ENCODE peak calls at places on chromosomes 6 and 20, in four cellular contexts. One of them, this sample, is unnamed.

GRCh38 chr6:65776332-65776731 is 69.3 kb upstream of the EYS start:
- DNase-seq in heart right ventricle: no peak
- DNase-seq in mammary epithelial cell: no peak
- DNase-seq in endothelial cell of umbilical vein: no peak
- DNase-seq in this sample: no peak

GRCh38 chr6:11586574-11586973 is 49.0 kb downstream of the TMEM170B start:
- DNase-seq in mammary epithelial cell: peak; percentile 17
- DNase-seq in endothelial cell of umbilical vein: peak; percentile 70
- DNase-seq in heart right ventricle: no peak
- DNase-seq in this sample: no peak

GRCh38 chr6:149925974-149926777 is 3.3 kb upstream of the RAET1G start:
- DNase-seq in endothelial cell of umbilical vein: peak; percentile 80
- DNase-seq in heart right ventricle: peak; percentile 87
- DNase-seq in mammary epithelial cell: peak; percentile 75
- DNase-seq in this sample: peak; percentile 34

GRCh38 chr6:24935753-24936152 is at the start of gene RIPOR2:
- DNase-seq in heart right ventricle: peak; percentile 25
- DNase-seq in endothelial cell of umbilical vein: no peak
- DNase-seq in mammary epithelial cell: no peak
- DNase-seq in this sample: no peak

GRCh38 chr6:27296106-27296783 is 15.8 kb downstream of the POM121L2 start:
- DNase-seq in heart right ventricle: no peak
- DNase-seq in endothelial cell of umbilical vein: peak; percentile 39
- DNase-seq in mammary epithelial cell: peak; percentile 58
- DNase-seq in this sample: no peak

GRCh38 chr6:151082079-151082478 is 157.7 kb upstream of the AKAP12 start:
- DNase-seq in endothelial cell of umbilical vein: no peak
- DNase-seq in mammary epithelial cell: peak; percentile 64
- DNase-seq in heart right ventricle: no peak
- DNase-seq in this sample: no peak

GRCh38 chr20:60804918-60805631 is 447.0 kb upstream of the CDH4 start:
- DNase-seq in endothelial cell of umbilical vein: no peak
- DNase-seq in mammary epithelial cell: peak; percentile 7
- DNase-seq in heart right ventricle: no peak
- DNase-seq in this sample: no peak

GRCh38 chr6:105855433-105855832 is 230.7 kb upstream of the PRDM1 start:
- DNase-seq in mammary epithelial cell: no peak
- DNase-seq in endothelial cell of umbilical vein: no peak
- DNase-seq in heart right ventricle: no peak
- DNase-seq in this sample: no peak

GRCh38 chr6:85675030-85675819 is 32.5 kb upstream of the SYNCRIP start:
- DNase-seq in heart right ventricle: no peak
- DNase-seq in endothelial cell of umbilical vein: peak; percentile 46
- DNase-seq in mammary epithelial cell: peak; percentile 73
- DNase-seq in this sample: no peak

DNA sequence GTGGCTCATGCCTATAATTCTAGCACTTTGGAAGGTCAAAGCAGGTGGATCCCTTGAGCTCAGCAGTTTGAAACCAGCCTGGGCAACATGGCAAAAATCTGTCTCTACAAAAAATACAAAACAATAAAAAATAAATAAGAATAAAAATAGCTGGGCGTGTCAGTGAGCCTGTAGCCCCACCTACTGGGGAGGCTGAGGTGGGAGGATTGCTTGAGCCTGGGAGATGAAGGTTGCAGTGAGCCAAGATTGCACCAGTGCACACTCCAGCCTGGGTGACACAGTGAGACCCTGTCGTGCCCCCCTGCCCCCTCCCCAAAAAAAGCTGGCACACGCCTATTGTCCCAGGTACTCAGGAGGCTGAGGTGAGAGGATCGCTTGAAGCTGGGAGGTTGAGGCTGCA is 35.1 kb upstream of the SRPK1 start:
- DNase-seq in endothelial cell of umbilical vein: no peak
- DNase-seq in mammary epithelial cell: no peak
- DNase-seq in heart right ventricle: no peak
- DNase-seq in this sample: no peak
- TF ChIP-seq CTCF in endothelial cell of umbilical vein: peak; percentile 27
- TF ChIP-seq CTCF in mammary epithelial cell: peak; percentile 41
- TF ChIP-seq CTCF in heart right ventricle: no peak
- TF ChIP-seq CTCF in this sample: no peak

DNA sequence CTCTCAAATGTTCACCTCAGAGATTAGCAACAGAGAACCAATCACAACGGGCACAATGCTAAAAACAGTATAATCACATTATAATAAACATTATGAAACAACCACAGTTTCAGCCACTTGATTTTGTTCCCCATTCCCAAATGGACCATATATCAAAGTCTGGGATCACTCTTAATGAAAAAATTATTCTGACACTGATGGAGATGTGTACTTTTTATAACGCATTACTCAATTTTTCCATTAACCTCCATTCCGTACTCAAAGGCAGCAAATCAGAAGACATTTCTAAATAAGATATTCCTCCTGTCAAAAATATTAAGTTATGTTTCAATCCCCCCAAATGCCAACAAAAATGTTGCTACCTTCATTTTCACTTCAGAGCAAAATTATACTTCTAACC is 2.8 kb downstream of the CPNE1 start:
- DNase-seq in endothelial cell of umbilical vein: peak; percentile 43
- DNase-seq in mammary epithelial cell: no peak
- DNase-seq in heart right ventricle: no peak
- DNase-seq in this sample: no peak
- H3K4me3 ChIP-seq in endothelial cell of umbilical vein: no peak overlapping the region
- H3K4me3 ChIP-seq in mammary epithelial cell: peak overlapping the region; percentile 97
- H3K4me3 ChIP-seq in heart right ventricle: no peak overlapping the region
- H3K4me3 ChIP-seq in this sample: no peak overlapping the region

DNA sequence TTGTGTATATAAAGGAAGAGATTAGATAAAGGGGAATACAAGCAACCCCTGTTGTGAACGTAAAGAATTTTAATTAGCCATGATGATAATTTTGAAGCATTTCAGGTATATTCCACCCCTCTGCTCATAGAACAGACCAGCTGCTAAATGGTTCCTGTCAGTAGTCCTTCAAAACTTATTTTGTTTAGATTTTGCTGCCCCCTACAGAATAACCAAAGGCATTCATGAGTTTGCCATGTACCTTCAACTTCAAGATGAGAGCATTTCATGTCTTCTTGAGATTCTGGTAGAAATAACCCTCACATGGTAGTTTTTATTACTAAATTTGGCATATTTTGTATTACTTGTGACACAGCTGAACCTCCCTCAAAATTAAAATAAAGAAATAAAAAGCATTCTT is 1586.7 kb downstream of the HACE1 start:
- DNase-seq in mammary epithelial cell: no peak
- DNase-seq in heart right ventricle: no peak
- DNase-seq in endothelial cell of umbilical vein: no peak
- DNase-seq in this sample: peak; percentile 11
- TF ChIP-seq CTCF in mammary epithelial cell: peak; percentile 57
- TF ChIP-seq CTCF in heart right ventricle: no peak
- TF ChIP-seq CTCF in endothelial cell of umbilical vein: no peak
- TF ChIP-seq CTCF in this sample: peak; percentile 56

DNA sequence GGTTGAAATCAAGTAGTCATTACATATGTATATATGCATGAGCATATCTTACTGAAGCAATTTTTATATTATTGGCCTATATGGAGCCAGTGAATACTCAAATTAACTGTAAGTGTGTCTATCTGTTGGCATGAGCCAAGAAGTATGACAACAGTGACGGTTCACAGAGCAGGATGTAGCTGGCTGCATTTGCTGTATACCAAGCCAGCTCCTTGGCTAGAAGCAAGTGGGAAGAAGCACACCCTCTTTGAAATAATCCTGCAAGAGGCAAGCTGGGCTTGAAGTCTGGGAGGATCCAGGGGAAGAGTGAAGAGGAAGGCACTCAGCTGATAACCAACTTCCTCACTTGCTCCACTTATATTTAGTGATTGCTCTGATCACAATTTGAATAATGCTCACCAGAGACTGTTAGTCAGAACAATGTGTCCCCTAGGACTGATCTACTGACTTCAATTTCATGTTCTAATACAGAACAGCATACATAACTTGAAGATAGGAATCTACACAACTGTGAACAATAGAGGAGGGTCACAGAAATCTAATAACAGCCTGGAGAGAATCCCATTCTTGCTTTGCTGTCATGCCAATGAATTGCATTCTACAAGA is 497.3 kb downstream of the PRKN start:
- DNase-seq in heart right ventricle: no peak
- DNase-seq in endothelial cell of umbilical vein: no peak
- DNase-seq in mammary epithelial cell: no peak
- DNase-seq in this sample: no peak
- H3K4me3 ChIP-seq in heart right ventricle: no peak overlapping the region
- H3K4me3 ChIP-seq in endothelial cell of umbilical vein: no peak overlapping the region
- H3K4me3 ChIP-seq in mammary epithelial cell: no peak overlapping the region
- H3K4me3 ChIP-seq in this sample: no peak overlapping the region

GRCh38 chr20:19056909-19057308 is 155.5 kb upstream of the SLC24A3 start:
- DNase-seq in endothelial cell of umbilical vein: no peak
- DNase-seq in mammary epithelial cell: no peak
- DNase-seq in heart right ventricle: no peak
- DNase-seq in this sample: no peak
- TF ChIP-seq CTCF in endothelial cell of umbilical vein: no peak
- TF ChIP-seq CTCF in mammary epithelial cell: peak; percentile 1
- TF ChIP-seq CTCF in heart right ventricle: no peak
- TF ChIP-seq CTCF in this sample: peak; percentile 19

GRCh38 chr6:137000825-137001224 is 43.9 kb downstream of the IL20RA start:
- DNase-seq in heart right ventricle: no peak
- DNase-seq in mammary epithelial cell: peak; percentile 27
- DNase-seq in endothelial cell of umbilical vein: no peak
- DNase-seq in this sample: no peak
- H3K4me3 ChIP-seq in heart right ventricle: no peak overlapping the region
- H3K4me3 ChIP-seq in mammary epithelial cell: no peak overlapping the region
- H3K4me3 ChIP-seq in endothelial cell of umbilical vein: no peak overlapping the region
- H3K4me3 ChIP-seq in this sample: no peak overlapping the region

GRCh38 chr20:23200914-23201313 is 114.8 kb upstream of the CD93 start:
- DNase-seq in mammary epithelial cell: peak; percentile 45
- DNase-seq in heart right ventricle: peak; percentile 33
- DNase-seq in endothelial cell of umbilical vein: no peak
- DNase-seq in this sample: no peak
- TF ChIP-seq CTCF in mammary epithelial cell: peak; percentile 84
- TF ChIP-seq CTCF in heart right ventricle: peak; percentile 16
- TF ChIP-seq CTCF in endothelial cell of umbilical vein: peak; percentile 54
- TF ChIP-seq CTCF in this sample: peak; percentile 51

DNA sequence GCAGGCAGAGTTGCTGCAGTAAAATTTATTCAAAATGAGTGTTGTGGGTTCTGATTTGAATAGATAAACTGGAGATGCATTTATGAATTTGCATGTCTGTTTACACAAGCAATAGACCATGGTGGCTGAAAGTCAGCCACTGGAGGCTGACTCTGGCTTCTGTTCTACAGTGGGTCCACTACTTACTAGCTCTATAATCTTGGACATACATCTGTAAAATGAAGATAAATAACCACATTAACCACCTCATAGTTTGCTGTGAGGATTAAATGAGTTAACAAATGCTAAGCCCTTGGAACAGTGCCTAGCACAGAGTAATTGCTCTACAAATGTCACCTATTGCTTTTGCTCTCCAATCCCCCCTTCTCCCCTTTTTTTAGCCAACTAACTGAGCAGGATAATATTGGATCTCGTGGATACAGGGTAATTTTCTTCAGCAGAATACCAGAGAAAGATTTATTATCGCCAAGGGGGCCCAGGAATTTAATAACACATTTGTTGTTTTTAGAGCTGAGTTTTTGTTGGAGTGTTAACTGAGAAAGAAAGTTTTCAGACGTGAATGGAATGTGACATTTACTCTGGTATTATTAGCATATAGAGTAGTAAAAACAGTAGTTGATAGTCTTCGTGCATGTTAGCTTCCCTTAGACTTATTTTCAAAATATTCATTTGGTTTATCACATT is 1.4 kb upstream of the PM20D2 start:
- DNase-seq in endothelial cell of umbilical vein: no peak
- DNase-seq in heart right ventricle: no peak
- DNase-seq in mammary epithelial cell: no peak
- DNase-seq in this sample: peak; percentile 50
- H3K4me3 ChIP-seq in endothelial cell of umbilical vein: no peak overlapping the region
- H3K4me3 ChIP-seq in heart right ventricle: no peak overlapping the region
- H3K4me3 ChIP-seq in mammary epithelial cell: no peak overlapping the region
- H3K4me3 ChIP-seq in this sample: no peak overlapping the region

GRCh38 chr20:20463933-20464374 is 96.0 kb downstream of the INSM1 start:
- DNase-seq in heart right ventricle: no peak
- DNase-seq in mammary epithelial cell: no peak
- DNase-seq in endothelial cell of umbilical vein: no peak
- DNase-seq in this sample: no peak
- TF ChIP-seq CTCF in heart right ventricle: no peak
- TF ChIP-seq CTCF in mammary epithelial cell: no peak
- TF ChIP-seq CTCF in endothelial cell of umbilical vein: no peak
- TF ChIP-seq CTCF in this sample: no peak